ENCODE peak calls at places on chromosome 6, in seven cellular contexts. One of them, this sample, is unnamed.

GRCh38 chr6:155404937-155405336 is 50.7 kb downstream of the NOX3 start:
- DNase-seq in hepatocyte: no peak
- DNase-seq in SK-N-SH: no peak
- DNase-seq in GM23338: no peak
- DNase-seq in HCT116: no peak
- DNase-seq in OCI-LY7: no peak
- DNase-seq in GM23248: no peak
- DNase-seq in this sample: no peak

GRCh38 chr6:149316108-149316727 is 1.3 kb upstream of the TAB2 start:
- DNase-seq in OCI-LY7: no peak
- DNase-seq in GM23338: no peak
- DNase-seq in hepatocyte: no peak
- DNase-seq in GM23248: peak
- DNase-seq in HCT116: no peak
- DNase-seq in SK-N-SH: no peak
- DNase-seq in this sample: no peak

GRCh38 chr6:37126961-37127360 is 43.0 kb upstream of the PIM1 start:
- DNase-seq in HCT116: no peak
- DNase-seq in GM23338: peak
- DNase-seq in SK-N-SH: no peak
- DNase-seq in GM23248: no peak
- DNase-seq in OCI-LY7: no peak
- DNase-seq in hepatocyte: no peak
- DNase-seq in this sample: no peak

GRCh38 chr6:136365781-136366354 is 76.2 kb upstream of the BCLAF1 start:
- DNase-seq in OCI-LY7: peak
- DNase-seq in SK-N-SH: no peak
- DNase-seq in HCT116: no peak
- DNase-seq in GM23338: no peak
- DNase-seq in hepatocyte: no peak
- DNase-seq in GM23248: no peak
- DNase-seq in this sample: no peak

GRCh38 chr6:166156942-166157341 is 10.7 kb downstream of the TBXT start:
- DNase-seq in hepatocyte: peak
- DNase-seq in GM23248: peak
- DNase-seq in GM23338: peak
- DNase-seq in SK-N-SH: no peak
- DNase-seq in OCI-LY7: no peak
- DNase-seq in HCT116: peak
- DNase-seq in this sample: no peak

GRCh38 chr6:53484409-53485280 is 60.3 kb downstream of the GCLC start:
- DNase-seq in SK-N-SH: peak
- DNase-seq in GM23338: peak
- DNase-seq in OCI-LY7: peak
- DNase-seq in GM23248: peak
- DNase-seq in hepatocyte: peak
- DNase-seq in HCT116: peak
- DNase-seq in this sample: peak

GRCh38 chr6:170274713-170275560 is 15.9 kb downstream of the DLL1 start:
- DNase-seq in GM23338: no peak
- DNase-seq in OCI-LY7: no peak
- DNase-seq in GM23248: no peak
- DNase-seq in HCT116: no peak
- DNase-seq in SK-N-SH: no peak
- DNase-seq in hepatocyte: no peak
- DNase-seq in this sample: no peak

GRCh38 chr6:145155873-145156782 is 579.2 kb downstream of the EPM2A start:
- DNase-seq in GM23338: no peak
- DNase-seq in hepatocyte: no peak
- DNase-seq in GM23248: peak
- DNase-seq in SK-N-SH: no peak
- DNase-seq in OCI-LY7: no peak
- DNase-seq in HCT116: no peak
- DNase-seq in this sample: no peak

GRCh38 chr6:44653091-44653490 is 265.6 kb downstream of the CDC5L start:
- DNase-seq in GM23338: no peak
- DNase-seq in SK-N-SH: no peak
- DNase-seq in GM23248: no peak
- DNase-seq in HCT116: no peak
- DNase-seq in hepatocyte: no peak
- DNase-seq in OCI-LY7: no peak
- DNase-seq in this sample: no peak

GRCh38 chr6:161198176-161198575 is 75.7 kb downstream of the AGPAT4 start:
- DNase-seq in SK-N-SH: no peak
- DNase-seq in HCT116: no peak
- DNase-seq in hepatocyte: no peak
- DNase-seq in GM23248: peak
- DNase-seq in OCI-LY7: no peak
- DNase-seq in GM23338: no peak
- DNase-seq in this sample: no peak

GRCh38 chr6:110532401-110532800 is 56.0 kb upstream of the SLC22A16 start:
- DNase-seq in GM23338: no peak
- DNase-seq in hepatocyte: no peak
- DNase-seq in HCT116: no peak
- DNase-seq in OCI-LY7: no peak
- DNase-seq in SK-N-SH: no peak
- DNase-seq in GM23248: no peak
- DNase-seq in this sample: no peak

GRCh38 chr6:126176266-126176665 is 163.6 kb upstream of the CENPW start:
- DNase-seq in hepatocyte: no peak
- DNase-seq in GM23338: peak
- DNase-seq in OCI-LY7: no peak
- DNase-seq in SK-N-SH: peak
- DNase-seq in GM23248: peak
- DNase-seq in HCT116: no peak
- DNase-seq in this sample: no peak

GRCh38 chr6:1872649-1873131 is 263.0 kb downstream of the FOXC1 start:
- DNase-seq in hepatocyte: peak
- DNase-seq in OCI-LY7: no peak
- DNase-seq in GM23248: peak
- DNase-seq in SK-N-SH: peak
- DNase-seq in GM23338: peak
- DNase-seq in HCT116: no peak
- DNase-seq in this sample: no peak

GRCh38 chr6:45577836-45578504 is 200.2 kb upstream of the SUPT3H start:
- DNase-seq in OCI-LY7: no peak
- DNase-seq in HCT116: no peak
- DNase-seq in hepatocyte: no peak
- DNase-seq in GM23338: no peak
- DNase-seq in SK-N-SH: no peak
- DNase-seq in GM23248: peak
- DNase-seq in this sample: no peak

GRCh38 chr6:118400582-118400981 is 147.5 kb upstream of the PLN start:
- DNase-seq in GM23248: no peak
- DNase-seq in HCT116: no peak
- DNase-seq in GM23338: no peak
- DNase-seq in OCI-LY7: no peak
- DNase-seq in hepatocyte: no peak
- DNase-seq in SK-N-SH: no peak
- DNase-seq in this sample: no peak

GRCh38 chr6:36984581-36985383 is 1.2 kb downstream of the MTCH1 start:
- DNase-seq in OCI-LY7: no peak
- DNase-seq in hepatocyte: peak
- DNase-seq in SK-N-SH: peak
- DNase-seq in GM23338: peak
- DNase-seq in GM23248: peak
- DNase-seq in HCT116: peak
- DNase-seq in this sample: no peak

GRCh38 chr6:68044264-68044663 is 590.8 kb upstream of the ADGRB3 start:
- DNase-seq in GM23248: no peak
- DNase-seq in GM23338: no peak
- DNase-seq in hepatocyte: no peak
- DNase-seq in SK-N-SH: no peak
- DNase-seq in HCT116: no peak
- DNase-seq in OCI-LY7: no peak
- DNase-seq in this sample: no peak

GRCh38 chr6:124223596-124223995 is 419.9 kb downstream of the NKAIN2 start:
- DNase-seq in GM23248: no peak
- DNase-seq in hepatocyte: no peak
- DNase-seq in SK-N-SH: no peak
- DNase-seq in HCT116: no peak
- DNase-seq in OCI-LY7: no peak
- DNase-seq in GM23338: peak
- DNase-seq in this sample: no peak

GRCh38 chr6:139336488-139336887 is 38.0 kb downstream of the CITED2 start:
- DNase-seq in hepatocyte: no peak
- DNase-seq in GM23248: no peak
- DNase-seq in HCT116: no peak
- DNase-seq in OCI-LY7: peak
- DNase-seq in GM23338: no peak
- DNase-seq in SK-N-SH: no peak
- DNase-seq in this sample: no peak

GRCh38 chr6:80282913-80283554 is 176.6 kb downstream of the BCKDHB start:
- DNase-seq in hepatocyte: no peak
- DNase-seq in GM23338: no peak
- DNase-seq in OCI-LY7: no peak
- DNase-seq in GM23248: no peak
- DNase-seq in SK-N-SH: no peak
- DNase-seq in HCT116: no peak
- DNase-seq in this sample: no peak

GRCh38 chr6:82205793-82206425 is 41.6 kb downstream of the IBTK start:
- DNase-seq in hepatocyte: peak
- DNase-seq in GM23338: no peak
- DNase-seq in HCT116: no peak
- DNase-seq in GM23248: no peak
- DNase-seq in SK-N-SH: peak
- DNase-seq in OCI-LY7: no peak
- DNase-seq in this sample: no peak

GRCh38 chr6:108117427-108118358 is 43.2 kb upstream of the OSTM1 start:
- DNase-seq in hepatocyte: peak
- DNase-seq in OCI-LY7: no peak
- DNase-seq in GM23338: peak
- DNase-seq in HCT116: no peak
- DNase-seq in GM23248: peak
- DNase-seq in SK-N-SH: peak
- DNase-seq in this sample: peak

GRCh38 chr6:109690373-109690739 is 646 bp downstream of the AK9 start:
- DNase-seq in GM23248: peak
- DNase-seq in HCT116: no peak
- DNase-seq in OCI-LY7: peak
- DNase-seq in hepatocyte: peak
- DNase-seq in GM23338: peak
- DNase-seq in SK-N-SH: peak
- DNase-seq in this sample: peak

GRCh38 chr6:35568967-35569606 is 56.4 kb upstream of the TULP1 start:
- DNase-seq in hepatocyte: peak
- DNase-seq in OCI-LY7: peak
- DNase-seq in HCT116: no peak
- DNase-seq in SK-N-SH: peak
- DNase-seq in GM23338: peak
- DNase-seq in GM23248: peak
- DNase-seq in this sample: no peak

GRCh38 chr6:115544765-115545409 is 515.8 kb downstream of the FRK start:
- DNase-seq in GM23248: no peak
- DNase-seq in HCT116: no peak
- DNase-seq in hepatocyte: no peak
- DNase-seq in SK-N-SH: no peak
- DNase-seq in OCI-LY7: no peak
- DNase-seq in GM23338: no peak
- DNase-seq in this sample: no peak

GRCh38 chr6:53846250-53846649 is 51.4 kb downstream of the LRRC1 start:
- DNase-seq in OCI-LY7: no peak
- DNase-seq in GM23338: no peak
- DNase-seq in SK-N-SH: no peak
- DNase-seq in HCT116: no peak
- DNase-seq in hepatocyte: no peak
- DNase-seq in GM23248: no peak
- DNase-seq in this sample: no peak

GRCh38 chr6:5674141-5674540 is 332.6 kb downstream of the NRN1 start:
- DNase-seq in OCI-LY7: no peak
- DNase-seq in HCT116: no peak
- DNase-seq in SK-N-SH: no peak
- DNase-seq in GM23248: no peak
- DNase-seq in hepatocyte: no peak
- DNase-seq in GM23338: no peak
- DNase-seq in this sample: no peak

GRCh38 chr6:47352169-47352568 is 42.5 kb upstream of the TNFRSF21 start:
- DNase-seq in OCI-LY7: no peak
- DNase-seq in HCT116: no peak
- DNase-seq in GM23248: peak
- DNase-seq in GM23338: peak
- DNase-seq in hepatocyte: no peak
- DNase-seq in SK-N-SH: peak
- DNase-seq in this sample: no peak
- TF ChIP-seq EZH2phosphoT487 in OCI-LY7: no peak
- TF ChIP-seq EZH2phosphoT487 in HCT116: no peak
- TF ChIP-seq EZH2phosphoT487 in GM23248: no peak
- TF ChIP-seq EZH2phosphoT487 in GM23338: no peak
- TF ChIP-seq EZH2phosphoT487 in hepatocyte: no peak
- TF ChIP-seq EZH2phosphoT487 in SK-N-SH: no peak
- TF ChIP-seq EZH2phosphoT487 in this sample: no peak

DNA sequence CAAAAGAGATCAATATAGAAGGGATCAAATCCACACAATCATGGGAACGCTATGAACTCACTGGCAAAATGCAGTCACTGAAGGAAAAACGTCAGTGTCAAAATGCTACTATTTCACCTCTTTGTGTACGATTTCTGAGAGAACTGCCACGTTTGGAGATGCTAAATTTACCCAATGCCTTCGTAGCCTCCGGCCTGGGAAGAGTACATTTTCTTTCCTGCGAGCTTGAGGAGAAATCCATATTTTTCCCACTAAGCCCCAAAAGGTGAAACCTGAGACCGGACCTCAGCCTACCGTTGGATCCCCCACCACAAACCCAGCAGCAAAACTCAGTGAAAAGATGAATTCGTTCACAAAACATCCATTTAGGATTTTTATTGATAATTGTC is 131.7 kb downstream of the GPX5 start:
- DNase-seq in hepatocyte: no peak
- DNase-seq in HCT116: no peak
- DNase-seq in OCI-LY7: no peak
- DNase-seq in GM23248: peak
- DNase-seq in SK-N-SH: peak
- DNase-seq in GM23338: no peak
- DNase-seq in this sample: no peak
- H3K4me3 ChIP-seq in hepatocyte: peak
- H3K4me3 ChIP-seq in HCT116: no peak
- H3K4me3 ChIP-seq in OCI-LY7: peak
- H3K4me3 ChIP-seq in GM23248: peak
- H3K4me3 ChIP-seq in SK-N-SH: peak
- H3K4me3 ChIP-seq in GM23338: peak
- H3K4me3 ChIP-seq in this sample: peak

DNA sequence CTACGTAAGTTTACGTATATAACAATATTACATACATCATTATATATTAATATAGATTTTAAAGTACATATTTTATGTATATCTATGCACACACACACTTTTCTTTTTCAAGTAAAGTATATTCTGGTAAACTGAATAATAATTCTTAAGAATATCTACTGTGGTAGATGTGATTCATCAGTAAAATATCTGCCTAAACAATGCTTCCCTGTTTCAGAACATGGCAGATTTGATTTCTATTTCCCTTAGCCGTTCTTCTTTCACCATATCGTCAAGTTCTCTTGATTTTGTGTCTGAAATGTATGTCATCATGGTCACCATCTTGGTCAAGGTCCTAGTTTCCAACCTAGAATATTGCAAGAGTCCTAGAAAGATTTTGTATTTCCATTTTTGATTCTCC is 195.6 kb downstream of the HDGFL1 start:
- DNase-seq in HCT116: no peak
- DNase-seq in hepatocyte: no peak
- DNase-seq in GM23338: no peak
- DNase-seq in OCI-LY7: no peak
- DNase-seq in GM23248: peak
- DNase-seq in SK-N-SH: no peak
- DNase-seq in this sample: no peak
- TF ChIP-seq EZH2phosphoT487 in HCT116: no peak
- TF ChIP-seq EZH2phosphoT487 in hepatocyte: no peak
- TF ChIP-seq EZH2phosphoT487 in GM23338: no peak
- TF ChIP-seq EZH2phosphoT487 in OCI-LY7: no peak
- TF ChIP-seq EZH2phosphoT487 in GM23248: no peak
- TF ChIP-seq EZH2phosphoT487 in SK-N-SH: no peak
- TF ChIP-seq EZH2phosphoT487 in this sample: no peak

GRCh38 chr6:10409160-10409765 is 5.6 kb downstream of the TFAP2A start:
- DNase-seq in OCI-LY7: no peak
- DNase-seq in hepatocyte: no peak
- DNase-seq in SK-N-SH: no peak
- DNase-seq in GM23248: no peak
- DNase-seq in HCT116: no peak
- DNase-seq in GM23338: no peak
- DNase-seq in this sample: no peak
- H3K4me3 ChIP-seq in OCI-LY7: no peak
- H3K4me3 ChIP-seq in hepatocyte: peak
- H3K4me3 ChIP-seq in SK-N-SH: no peak
- H3K4me3 ChIP-seq in GM23248: peak
- H3K4me3 ChIP-seq in HCT116: no peak
- H3K4me3 ChIP-seq in GM23338: peak
- H3K4me3 ChIP-seq in this sample: no peak